ENCODE peak calls at places on chromosome 3, in five cellular contexts. P, G, A, L and M are unnamed samples.

GRCh38 chr3:195270350-195271115 is 426 bp downstream of the XXYLT1 start:
- DNase-seq in P (no peak), G (peak), A (no peak), L (peak), M (peak)

GRCh38 chr3:183555541-183556081 is at the start of gene KLHL6:
- DNase-seq in P (no peak), G (no peak), A (peak), L (peak), M (no peak)

GRCh38 chr3:179181021-179181472 is 32.9 kb downstream of the PIK3CA start:
- DNase-seq in P (no peak), G (peak), A (no peak), L (no peak), M (peak)

GRCh38 chr3:126130981-126131750 is 47.2 kb upstream of the SLC41A3 start:
- DNase-seq in P (peak), G (no peak), A (peak), L (no peak), M (no peak)

GRCh38 chr3:30625541-30626438 is 19.4 kb downstream of the TGFBR2 start:
- DNase-seq in P (no peak), G (peak), A (no peak), L (no peak), M (peak)

GRCh38 chr3:77807312-77807711 is 767.4 kb downstream of the ROBO2 start:
- DNase-seq in P (no peak), G (no peak), A (no peak), L (no peak), M (no peak)

GRCh38 chr3:99720985-99721632 is 82.7 kb downstream of the COL8A1 start:
- DNase-seq in P (no peak), G (no peak), A (peak), L (no peak), M (peak)

GRCh38 chr3:135860761-135861160 is 104.8 kb upstream of the PPP2R3A start:
- DNase-seq in P (no peak), G (peak), A (no peak), L (no peak), M (no peak)

GRCh38 chr3:157175678-157176077 is 15.7 kb upstream of the CCNL1 start:
- DNase-seq in P (no peak), G (peak), A (peak), L (peak), M (no peak)

GRCh38 chr3:58492385-58492970 is 582 bp downstream of the KCTD6 start:
- DNase-seq in P (no peak), G (no peak), A (no peak), L (peak), M (no peak)

GRCh38 chr3:101695779-101696372 is 9.4 kb upstream of the RPL24 start:
- DNase-seq in P (no peak), G (peak), A (no peak), L (peak), M (peak)

GRCh38 chr3:65005481-65005880 is 317.7 kb upstream of the ADAMTS9 start:
- DNase-seq in P (no peak), G (no peak), A (no peak), L (no peak), M (peak)

GRCh38 chr3:9649791-9650521 is 651 bp downstream of the MTMR14 start:
- DNase-seq in P (no peak), G (no peak), A (no peak), L (peak), M (no peak)

GRCh38 chr3:53161345-53161819 is 373 bp downstream of the PRKCD start:
- DNase-seq in P (no peak), G (no peak), A (peak), L (peak), M (no peak)

GRCh38 chr3:189947948-189948723 is 172.6 kb downstream of the P3H2 start:
- DNase-seq in P (no peak), G (peak), A (no peak), L (peak), M (peak)

GRCh38 chr3:120646771-120647449 is 35.1 kb downstream of the HGD start:
- DNase-seq in P (no peak), G (peak), A (no peak), L (no peak), M (no peak)

GRCh38 chr3:49794926-49795905 is 4.5 kb downstream of the CDHR4 start:
- DNase-seq in P (no peak), G (no peak), A (no peak), L (no peak), M (no peak)

GRCh38 chr3:194006102-194006501 is 129.8 kb upstream of the HES1 start:
- DNase-seq in P (no peak), G (no peak), A (no peak), L (no peak), M (no peak)

GRCh38 chr3:124559650-124560405 is 170.4 kb upstream of the UMPS start:
- DNase-seq in P (no peak), G (peak), A (peak), L (peak), M (peak)

GRCh38 chr3:128426128-128426921 is 40.4 kb downstream of the DNAJB8 start:
- DNase-seq in P (no peak), G (peak), A (peak), L (peak), M (peak)

GRCh38 chr3:134651347-134652041 is 672 bp upstream of the KY start:
- DNase-seq in P (peak), G (peak), A (no peak), L (no peak), M (peak)

GRCh38 chr3:73563896-73564582 is 60.7 kb downstream of the PDZRN3 start:
- DNase-seq in P (no peak), G (peak), A (no peak), L (no peak), M (peak)

GRCh38 chr3:99872633-99873254 is 55.1 kb downstream of the CMSS1 start:
- DNase-seq in P (no peak), G (peak), A (no peak), L (peak), M (no peak)

GRCh38 chr3:175325440-175325839 is 466.3 kb downstream of the NAALADL2 start:
- DNase-seq in P (no peak), G (no peak), A (no peak), L (no peak), M (no peak)

GRCh38 chr3:197522183-197522715 is 33.5 kb downstream of the BDH1 start:
- DNase-seq in P (no peak), G (no peak), A (no peak), L (no peak), M (no peak)

GRCh38 chr3:57029383-57029782 is 31.1 kb upstream of the SPATA12 start:
- DNase-seq in P (no peak), G (no peak), A (no peak), L (no peak), M (no peak)

GRCh38 chr3:69747511-69748248 is 8.4 kb downstream of the MITF start:
- DNase-seq in P (no peak), G (no peak), A (no peak), L (peak), M (peak)

GRCh38 chr3:171680690-171681416 is 129.4 kb downstream of the PLD1 start:
- DNase-seq in P (no peak), G (no peak), A (no peak), L (no peak), M (no peak)

GRCh38 chr3:137103739-137104138 is 146.0 kb downstream of the IL20RB start:
- DNase-seq in P (no peak), G (no peak), A (no peak), L (no peak), M (no peak)

GRCh38 chr3:137110392-137110996 is 152.7 kb downstream of the IL20RB start:
- DNase-seq in P (no peak), G (peak), A (no peak), L (peak), M (peak)

GRCh38 chr3:137100326-137100725 is 142.5 kb downstream of the IL20RB start:
- DNase-seq in P (no peak), G (no peak), A (no peak), L (no peak), M (no peak)

GRCh38 chr3:137105277-137105977 is 147.6 kb downstream of the IL20RB start:
- DNase-seq in P (no peak), G (peak), A (no peak), L (peak), M (peak)
- TF ChIP-seq CTCF in P (no peak), G (peak), A (peak), L (peak), M (peak)

DNA sequence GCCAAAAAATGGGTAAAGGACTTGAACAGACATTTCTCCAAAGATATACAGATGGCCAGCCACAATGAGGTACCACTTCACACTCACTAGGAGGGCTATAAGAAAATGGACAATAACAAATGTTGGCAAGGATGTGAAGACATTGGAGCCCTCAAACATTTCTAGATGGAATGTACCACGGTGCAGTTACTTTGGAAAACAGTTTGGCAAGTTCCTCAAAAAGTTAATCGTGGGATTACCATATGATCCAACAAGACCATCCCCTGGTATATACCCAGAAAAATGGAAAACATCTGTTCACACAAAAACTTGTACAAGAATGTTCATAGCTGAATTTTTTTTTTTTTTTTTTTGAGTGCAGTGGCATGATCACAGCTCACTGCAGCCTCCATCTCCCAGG is 15.9 kb upstream of the HRH1 start:
- DNase-seq in P (no peak), G (peak), A (no peak), L (no peak), M (no peak)
- H3K4me3 ChIP-seq in P (no peak), G (no peak), A (no peak), L (no peak), M (no peak)

GRCh38 chr3:115657168-115657567 is 33.9 kb downstream of the GAP43 start:
- DNase-seq in P (no peak), G (no peak), A (no peak), L (peak), M (no peak)

GRCh38 chr3:115659861-115660260 is 36.6 kb downstream of the GAP43 start:
- DNase-seq in P (no peak), G (peak), A (no peak), L (no peak), M (peak)

GRCh38 chr3:115659253-115659652 is 35.9 kb downstream of the GAP43 start:
- DNase-seq in P (no peak), G (no peak), A (no peak), L (no peak), M (no peak)

GRCh38 chr3:115658032-115658336 is 34.7 kb downstream of the GAP43 start:
- DNase-seq in P (no peak), G (no peak), A (no peak), L (no peak), M (no peak)

DNA sequence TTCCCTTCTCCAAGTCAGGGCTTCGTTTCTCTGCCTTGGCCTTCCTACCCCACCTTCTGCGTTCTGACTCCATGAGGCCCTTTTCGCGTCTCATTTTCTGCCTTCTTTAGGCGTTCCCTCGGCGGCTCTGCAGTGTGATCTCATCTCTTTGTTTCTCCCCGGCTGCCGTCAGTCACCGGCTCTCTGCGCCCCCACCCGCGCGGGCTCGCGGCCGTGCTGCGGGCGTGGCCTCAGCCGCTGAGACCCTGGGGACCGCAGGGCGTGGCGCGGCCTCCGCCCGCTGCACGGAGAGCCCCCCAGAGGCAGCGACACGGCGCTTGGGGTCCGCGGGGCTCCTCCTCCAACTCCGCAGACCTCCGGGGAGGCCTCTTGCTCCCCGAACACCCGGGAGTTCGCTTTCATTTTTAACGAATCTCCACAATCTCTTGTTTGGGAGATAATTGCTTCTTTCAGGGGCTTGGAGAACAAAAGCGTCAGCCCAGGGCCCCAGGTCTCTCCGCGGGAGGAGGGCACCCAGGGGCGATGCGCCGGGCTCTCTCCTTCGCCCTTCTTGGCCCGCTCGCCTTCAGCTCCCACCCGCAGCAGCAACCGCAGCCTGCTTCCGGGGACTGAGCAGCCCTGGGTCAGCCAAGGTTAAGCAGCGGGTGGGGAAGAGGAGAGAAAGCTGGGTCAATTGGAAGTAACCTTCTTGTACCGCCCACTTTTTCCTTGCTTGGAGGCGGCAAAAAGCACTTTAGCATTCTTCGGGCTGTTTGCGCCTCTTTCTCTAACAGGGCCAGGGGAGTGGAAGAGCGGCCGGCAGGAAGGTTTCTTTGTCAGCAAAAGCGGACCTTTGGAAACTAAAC is 35.2 kb downstream of the GAP43 start:
- DNase-seq in P (no peak), G (peak), A (peak), L (peak), M (peak)
- TF ChIP-seq CTCF in P (no peak), G (no peak), A (no peak), L (no peak), M (no peak)

DNA sequence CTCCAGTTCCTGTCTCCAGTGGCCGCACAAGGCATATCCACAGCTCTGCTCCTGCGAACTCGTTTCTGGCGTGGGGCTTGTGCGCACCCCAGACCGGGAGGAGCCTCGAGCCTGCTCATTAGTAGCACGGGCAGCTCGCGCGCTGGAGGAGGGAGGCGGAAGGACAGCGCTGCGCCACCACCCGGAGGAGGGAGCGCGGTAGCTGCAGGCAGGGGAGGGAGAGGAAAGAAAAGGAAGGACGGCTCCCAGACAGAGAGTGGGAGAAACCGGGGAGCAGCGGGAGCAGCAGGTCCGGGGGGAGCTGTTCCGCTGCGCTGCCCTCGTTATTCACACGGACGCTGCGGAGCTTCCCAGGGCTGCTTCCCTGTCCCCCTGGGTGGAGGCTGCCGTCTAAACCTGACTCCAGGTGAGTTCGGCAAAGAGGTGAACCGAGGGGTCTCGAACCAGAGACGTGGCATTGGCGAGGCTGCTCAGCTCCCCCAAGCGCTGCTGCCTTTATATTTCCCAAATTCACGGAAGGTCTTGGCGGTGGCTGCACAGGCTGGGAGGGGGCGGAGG is 121.3 kb upstream of the ZNF717 start:
- DNase-seq in P (no peak), G (no peak), A (no peak), L (no peak), M (no peak)
- H3K4me3 ChIP-seq in P (peak), G (no peak), A (no peak), L (no peak), M (no peak)

DNA sequence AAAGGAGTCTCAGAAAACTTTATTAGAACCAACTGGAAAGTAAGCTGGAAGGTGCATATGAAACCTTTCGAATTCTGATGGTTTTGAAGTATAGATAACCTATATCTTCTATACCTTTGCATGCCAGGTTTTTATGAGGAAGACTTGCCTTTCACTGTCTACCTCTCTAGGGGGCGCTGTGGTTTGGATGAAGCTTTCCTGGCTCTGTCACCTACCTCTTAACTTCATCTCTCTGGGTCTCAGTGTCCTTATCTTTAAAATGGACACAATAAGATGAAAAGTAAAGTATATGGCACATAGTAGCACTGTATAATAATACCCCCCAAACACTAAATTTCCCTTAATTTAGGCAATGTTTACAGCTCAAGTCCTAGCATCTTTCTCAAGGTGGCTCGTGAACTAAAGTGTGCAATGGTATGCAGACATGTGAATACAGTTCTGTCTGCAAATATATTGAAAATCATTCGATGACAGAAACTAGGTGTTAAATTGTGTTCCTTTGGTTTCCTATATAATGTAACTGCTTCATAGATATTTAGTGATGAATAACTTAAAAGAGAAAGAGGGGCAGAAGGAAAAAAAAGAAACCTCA is 314.3 kb downstream of the CHST2 start:
- DNase-seq in P (no peak), G (no peak), A (no peak), L (peak), M (peak)
- TF ChIP-seq CTCF in P (no peak), G (peak), A (peak), L (peak), M (peak)

GRCh38 chr3:149655826-149656599 is 1.8 kb downstream of the WWTR1 start:
- DNase-seq in P (no peak), G (no peak), A (no peak), L (no peak), M (peak)

GRCh38 chr3:149650828-149651227 is 7.0 kb downstream of the WWTR1 start:
- DNase-seq in P (no peak), G (no peak), A (no peak), L (no peak), M (no peak)

GRCh38 chr3:149653564-149653963 is 4.3 kb downstream of the WWTR1 start:
- DNase-seq in P (no peak), G (no peak), A (no peak), L (no peak), M (no peak)

GRCh38 chr3:149654188-149654601 is 3.6 kb downstream of the WWTR1 start:
- DNase-seq in P (no peak), G (peak), A (no peak), L (no peak), M (peak)

GRCh38 chr3:149653136-149653535 is 4.7 kb downstream of the WWTR1 start:
- DNase-seq in P (no peak), G (no peak), A (no peak), L (no peak), M (no peak)
- H3K4me3 ChIP-seq in P (no peak), G (peak), A (peak), L (no peak), M (no peak)

GRCh38 chr3:17431004-17431403 is 311.4 kb downstream of the TBC1D5 start:
- DNase-seq in P (no peak), G (peak), A (no peak), L (peak), M (peak)
- TF ChIP-seq CTCF in P (no peak), G (peak), A (peak), L (no peak), M (peak)

GRCh38 chr3:42501321-42501680 is 1.1 kb upstream of the VIPR1 start:
- DNase-seq in P (no peak), G (no peak), A (no peak), L (no peak), M (no peak)
- H3K4me3 ChIP-seq in P (peak), G (no peak), A (peak), L (no peak), M (no peak)

GRCh38 chr3:185199671-185200070 is 46.8 kb upstream of the C3orf70 start:
- DNase-seq in P (no peak), G (no peak), A (no peak), L (no peak), M (no peak)
- TF ChIP-seq CTCF in P (no peak), G (no peak), A (no peak), L (no peak), M (no peak)